ENCODE peak calls at places on chromosomes 12 and 14, in six cellular contexts. One of them, this sample, is unnamed.

GRCh38 chr14:81315344-81315743 is 84.8 kb downstream of the STON2 start:
- DNase-seq in CD8-positive, alpha-beta memory T cell: no peak
- DNase-seq in heart left ventricle: no peak
- DNase-seq in tibial artery: no peak
- DNase-seq in pancreas: no peak
- DNase-seq in upper lobe of right lung: no peak
- DNase-seq in this sample: no peak

GRCh38 chr12:19575307-19576243 is 136.3 kb downstream of the AEBP2 start:
- DNase-seq in upper lobe of right lung: no peak
- DNase-seq in tibial artery: no peak
- DNase-seq in pancreas: no peak
- DNase-seq in heart left ventricle: peak; percentile 80
- DNase-seq in CD8-positive, alpha-beta memory T cell: no peak
- DNase-seq in this sample: no peak

GRCh38 chr12:21429994-21430393 is 7.5 kb upstream of the PYROXD1 start:
- DNase-seq in CD8-positive, alpha-beta memory T cell: no peak
- DNase-seq in tibial artery: no peak
- DNase-seq in heart left ventricle: no peak
- DNase-seq in upper lobe of right lung: no peak
- DNase-seq in pancreas: no peak
- DNase-seq in this sample: no peak

GRCh38 chr14:60945984-60946383 is 34.9 kb downstream of the TRMT5 start:
- DNase-seq in pancreas: no peak
- DNase-seq in heart left ventricle: no peak
- DNase-seq in tibial artery: no peak
- DNase-seq in CD8-positive, alpha-beta memory T cell: no peak
- DNase-seq in upper lobe of right lung: no peak
- DNase-seq in this sample: no peak

GRCh38 chr14:99062216-99062615 is 209.8 kb downstream of the BCL11B start:
- DNase-seq in tibial artery: no peak
- DNase-seq in pancreas: no peak
- DNase-seq in CD8-positive, alpha-beta memory T cell: no peak
- DNase-seq in upper lobe of right lung: no peak
- DNase-seq in heart left ventricle: no peak
- DNase-seq in this sample: no peak

GRCh38 chr14:101426466-101426865 is 134.8 kb upstream of the DIO3 start:
- DNase-seq in upper lobe of right lung: no peak
- DNase-seq in CD8-positive, alpha-beta memory T cell: no peak
- DNase-seq in tibial artery: no peak
- DNase-seq in heart left ventricle: no peak
- DNase-seq in pancreas: no peak
- DNase-seq in this sample: no peak

GRCh38 chr14:71318097-71318459 is 410.8 kb downstream of the PCNX1 start:
- DNase-seq in CD8-positive, alpha-beta memory T cell: no peak
- DNase-seq in heart left ventricle: no peak
- DNase-seq in tibial artery: no peak
- DNase-seq in upper lobe of right lung: no peak
- DNase-seq in pancreas: no peak
- DNase-seq in this sample: no peak

GRCh38 chr12:47881826-47882427 is 22.9 kb downstream of the VDR start:
- DNase-seq in heart left ventricle: no peak
- DNase-seq in pancreas: no peak
- DNase-seq in upper lobe of right lung: no peak
- DNase-seq in CD8-positive, alpha-beta memory T cell: no peak
- DNase-seq in tibial artery: peak; percentile 80
- DNase-seq in this sample: peak; percentile 43

GRCh38 chr14:67411820-67412421 is at the start of gene PLEK2:
- DNase-seq in tibial artery: no peak
- DNase-seq in CD8-positive, alpha-beta memory T cell: peak; percentile 48
- DNase-seq in pancreas: peak; percentile 78
- DNase-seq in heart left ventricle: no peak
- DNase-seq in upper lobe of right lung: peak; percentile 89
- DNase-seq in this sample: peak; percentile 64

GRCh38 chr12:3200779-3201738 is 123.9 kb downstream of the TSPAN9 start:
- DNase-seq in CD8-positive, alpha-beta memory T cell: no peak
- DNase-seq in pancreas: no peak
- DNase-seq in heart left ventricle: no peak
- DNase-seq in upper lobe of right lung: no peak
- DNase-seq in tibial artery: no peak
- DNase-seq in this sample: no peak
- H3K4me3 ChIP-seq in CD8-positive, alpha-beta memory T cell: no peak overlapping the region
- H3K4me3 ChIP-seq in pancreas: peak overlapping the region; percentile 23
- H3K4me3 ChIP-seq in heart left ventricle: peak overlapping the region; percentile 46
- H3K4me3 ChIP-seq in upper lobe of right lung: peak overlapping the region; percentile 39
- H3K4me3 ChIP-seq in tibial artery: peak overlapping the region; percentile 50
- H3K4me3 ChIP-seq in this sample: peak overlapping the region; percentile 71

GRCh38 chr12:68203460-68203875 is 22.1 kb downstream of the IL26 start:
- DNase-seq in pancreas: no peak
- DNase-seq in heart left ventricle: no peak
- DNase-seq in CD8-positive, alpha-beta memory T cell: no peak
- DNase-seq in upper lobe of right lung: no peak
- DNase-seq in tibial artery: no peak
- DNase-seq in this sample: no peak

GRCh38 chr12:68210875-68211274 is 14.7 kb downstream of the IL26 start:
- DNase-seq in tibial artery: no peak
- DNase-seq in upper lobe of right lung: no peak
- DNase-seq in CD8-positive, alpha-beta memory T cell: no peak
- DNase-seq in pancreas: no peak
- DNase-seq in heart left ventricle: no peak
- DNase-seq in this sample: no peak

GRCh38 chr12:68207276-68207675 is 18.3 kb downstream of the IL26 start:
- DNase-seq in CD8-positive, alpha-beta memory T cell: no peak
- DNase-seq in pancreas: no peak
- DNase-seq in tibial artery: no peak
- DNase-seq in heart left ventricle: no peak
- DNase-seq in upper lobe of right lung: no peak
- DNase-seq in this sample: no peak
- H3K27me3 ChIP-seq in CD8-positive, alpha-beta memory T cell: no peaks in the 10 kb centered on the region
- H3K27me3 ChIP-seq in pancreas: no peaks in the 10 kb centered on the region
- H3K27me3 ChIP-seq in tibial artery: peaks cover 2% of the 10 kb centered on the region
- H3K27me3 ChIP-seq in heart left ventricle: no peaks in the 10 kb centered on the region
- H3K27me3 ChIP-seq in upper lobe of right lung: no peaks in the 10 kb centered on the region
- H3K27me3 ChIP-seq in this sample: no peaks in the 10 kb centered on the region

DNA sequence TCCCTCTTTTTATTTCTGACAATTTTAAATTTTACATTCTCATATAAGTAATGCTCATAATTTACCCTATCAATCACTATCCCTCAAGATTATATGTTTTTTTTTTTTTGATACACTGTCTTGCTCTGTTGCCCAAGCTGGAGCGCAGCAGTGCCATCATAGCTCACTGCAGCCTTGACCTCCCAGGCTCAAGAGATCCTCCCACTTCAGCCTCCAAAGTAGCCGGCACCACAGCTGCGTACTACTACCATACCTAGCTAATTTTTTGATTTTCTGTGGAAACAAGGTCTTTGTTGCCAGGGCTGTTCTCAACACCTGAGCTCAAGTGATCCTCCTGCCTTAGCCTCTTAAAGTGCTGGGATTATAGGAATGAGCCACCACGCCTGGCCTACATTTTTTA is 4.4 kb downstream of the DUSP16 start:
- DNase-seq in CD8-positive, alpha-beta memory T cell: no peak
- DNase-seq in upper lobe of right lung: no peak
- DNase-seq in tibial artery: no peak
- DNase-seq in pancreas: no peak
- DNase-seq in heart left ventricle: no peak
- DNase-seq in this sample: no peak
- H3K4me3 ChIP-seq in CD8-positive, alpha-beta memory T cell: no peak overlapping the region
- H3K4me3 ChIP-seq in upper lobe of right lung: peak overlapping the region; percentile 79
- H3K4me3 ChIP-seq in tibial artery: no peak overlapping the region
- H3K4me3 ChIP-seq in pancreas: no peak overlapping the region
- H3K4me3 ChIP-seq in heart left ventricle: no peak overlapping the region
- H3K4me3 ChIP-seq in this sample: no peak overlapping the region

GRCh38 chr12:77407951-77408350 is 342.6 kb upstream of the E2F7 start:
- DNase-seq in tibial artery: no peak
- DNase-seq in pancreas: no peak
- DNase-seq in heart left ventricle: no peak
- DNase-seq in upper lobe of right lung: no peak
- DNase-seq in CD8-positive, alpha-beta memory T cell: no peak
- DNase-seq in this sample: no peak
- H3K27me3 ChIP-seq in tibial artery: no peaks in the 10 kb centered on the region
- H3K27me3 ChIP-seq in pancreas: no peaks in the 10 kb centered on the region
- H3K27me3 ChIP-seq in heart left ventricle: no peaks in the 10 kb centered on the region
- H3K27me3 ChIP-seq in upper lobe of right lung: no peaks in the 10 kb centered on the region
- H3K27me3 ChIP-seq in CD8-positive, alpha-beta memory T cell: no peaks in the 10 kb centered on the region
- H3K27me3 ChIP-seq in this sample: no peaks in the 10 kb centered on the region

This sample was measured in psoas muscle.